ENCODE peak calls at places on chromosomes 2 and 18, in six cellular contexts. P is GM12878, S is A549, W is K562, B is endothelial cell of umbilical vein, U is HepG2. K is an unnamed sample.

GRCh38 chr2:241701155-241701404 is 759 bp upstream of the ING5 start:
- DNase-seq in P (peak), S (no peak), W (no peak), B (no peak), U (no peak), K (no peak)

GRCh38 chr2:23705771-23706612 is 220.9 kb downstream of the ATAD2B start:
- DNase-seq in P (no peak), S (no peak), W (no peak), B (no peak), U (no peak), K (no peak)

GRCh38 chr2:96146881-96147592 is 1.8 kb upstream of the DUSP2 start:
- DNase-seq in P (no peak), S (no peak), W (no peak), B (no peak), U (no peak), K (no peak)

GRCh38 chr18:28365406-28365805 is 188.5 kb upstream of the CDH2 start:
- DNase-seq in P (no peak), S (no peak), W (no peak), B (peak), U (no peak), K (no peak)

GRCh38 chr2:84083984-84084383 is 375.1 kb downstream of the SUCLG1 start:
- DNase-seq in P (no peak), S (no peak), W (no peak), B (no peak), U (no peak), K (no peak)

GRCh38 chr2:125698280-125698679 is 957.7 kb upstream of the GYPC start:
- DNase-seq in P (no peak), S (no peak), W (peak), B (no peak), U (no peak), K (no peak)

GRCh38 chr2:184137955-184138354 is 460.4 kb upstream of the ZNF804A start:
- DNase-seq in P (no peak), S (no peak), W (no peak), B (no peak), U (no peak), K (no peak)

GRCh38 chr2:112065966-112066365 is 10.9 kb downstream of the TMEM87B start:
- DNase-seq in P (no peak), S (no peak), W (no peak), B (peak), U (no peak), K (no peak)

GRCh38 chr2:205827809-205828208 is 145.5 kb downstream of the NRP2 start:
- DNase-seq in P (no peak), S (no peak), W (no peak), B (no peak), U (no peak), K (no peak)

GRCh38 chr18:64208531-64208930 is 59.6 kb upstream of the LINC00305 start:
- DNase-seq in P (no peak), S (no peak), W (no peak), B (no peak), U (no peak), K (no peak)

GRCh38 chr18:49645836-49646235 is 84.0 kb downstream of the LIPG start:
- DNase-seq in P (no peak), S (no peak), W (no peak), B (no peak), U (no peak), K (no peak)

GRCh38 chr2:97751752-97752151 is 38.4 kb downstream of the ZAP70 start:
- DNase-seq in P (no peak), S (no peak), W (no peak), B (no peak), U (no peak), K (peak)

GRCh38 chr2:46200100-46200690 is 97.0 kb upstream of the EPAS1 start:
- DNase-seq in P (no peak), S (no peak), W (no peak), B (peak), U (no peak), K (no peak)

GRCh38 chr18:26843760-26844159 is 21.7 kb downstream of the AQP4 start:
- DNase-seq in P (no peak), S (no peak), W (no peak), B (no peak), U (no peak), K (no peak)

GRCh38 chr2:242085941-242086621 is 216.6 kb downstream of the RTP5 start:
- DNase-seq in P (peak), S (no peak), W (no peak), B (no peak), U (peak), K (peak)

GRCh38 chr2:55926246-55926645 is 2.7 kb upstream of the EFEMP1 start:
- DNase-seq in P (no peak), S (no peak), W (no peak), B (peak), U (no peak), K (no peak)

GRCh38 chr2:55926974-55927373 is 3.4 kb upstream of the EFEMP1 start:
- DNase-seq in P (no peak), S (no peak), W (no peak), B (no peak), U (no peak), K (no peak)

GRCh38 chr2:55922488-55922887 is 1.1 kb downstream of the EFEMP1 start:
- DNase-seq in P (no peak), S (no peak), W (no peak), B (peak), U (no peak), K (no peak)

GRCh38 chr2:55923978-55924325 is 370 bp upstream of the EFEMP1 start:
- DNase-seq in P (no peak), S (peak), W (no peak), B (no peak), U (no peak), K (no peak)

GRCh38 chr2:55923091-55923977 is at the start of gene EFEMP1:
- DNase-seq in P (no peak), S (peak), W (no peak), B (peak), U (no peak), K (no peak)
- TF ChIP-seq POLR2A in P (no peak), S (peak), W (no peak), B (peak), U (no peak), K (no peak)

DNA sequence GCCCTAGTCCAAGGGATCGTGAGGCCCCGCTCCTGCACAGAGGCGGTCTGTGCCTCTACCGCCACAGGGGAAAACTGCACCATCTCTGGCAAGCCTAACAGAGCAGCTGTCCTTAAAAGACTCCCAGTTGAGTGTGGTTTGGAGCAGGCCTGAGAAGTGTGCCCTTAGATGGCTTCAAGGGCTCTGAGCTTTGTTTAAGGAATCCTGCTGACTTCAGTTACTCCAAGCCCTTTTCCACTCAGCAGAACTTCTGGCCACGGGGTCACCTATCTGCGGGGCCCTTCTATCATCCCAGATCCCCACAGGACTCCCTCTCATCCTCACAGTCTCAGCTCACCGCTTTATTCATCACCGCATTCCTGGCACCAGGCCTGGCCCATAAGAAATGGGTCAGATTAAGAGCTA is 131.5 kb downstream of the CCDC74A start:
- DNase-seq in P (no peak), S (no peak), W (no peak), B (no peak), U (no peak), K (no peak)
- TF ChIP-seq MYC in P (no peak), S (no peak), W (no peak), B (no peak), U (no peak), K (no peak)

GRCh38 chr18:57803119-57803969 is at the start of gene ATP8B1:
- DNase-seq in P (no peak), S (peak), W (no peak), B (peak), U (no peak), K (peak)
- TF ChIP-seq POLR2A in P (no peak), S (peak), W (no peak), B (peak), U (peak), K (no peak)

GRCh38 chr18:36307513-36307912 is 10.0 kb downstream of the FHOD3 start:
- DNase-seq in P (no peak), S (no peak), W (no peak), B (no peak), U (no peak), K (no peak)
- TF ChIP-seq MYC in P (no peak), S (no peak), W (no peak), B (no peak), U (no peak), K (no peak)

GRCh38 chr18:6959110-6959509 is 158.5 kb downstream of the LAMA1 start:
- DNase-seq in P (no peak), S (no peak), W (no peak), B (no peak), U (no peak), K (no peak)
- TF ChIP-seq POLR2A in P (no peak), S (no peak), W (no peak), B (no peak), U (no peak), K (no peak)

DNA sequence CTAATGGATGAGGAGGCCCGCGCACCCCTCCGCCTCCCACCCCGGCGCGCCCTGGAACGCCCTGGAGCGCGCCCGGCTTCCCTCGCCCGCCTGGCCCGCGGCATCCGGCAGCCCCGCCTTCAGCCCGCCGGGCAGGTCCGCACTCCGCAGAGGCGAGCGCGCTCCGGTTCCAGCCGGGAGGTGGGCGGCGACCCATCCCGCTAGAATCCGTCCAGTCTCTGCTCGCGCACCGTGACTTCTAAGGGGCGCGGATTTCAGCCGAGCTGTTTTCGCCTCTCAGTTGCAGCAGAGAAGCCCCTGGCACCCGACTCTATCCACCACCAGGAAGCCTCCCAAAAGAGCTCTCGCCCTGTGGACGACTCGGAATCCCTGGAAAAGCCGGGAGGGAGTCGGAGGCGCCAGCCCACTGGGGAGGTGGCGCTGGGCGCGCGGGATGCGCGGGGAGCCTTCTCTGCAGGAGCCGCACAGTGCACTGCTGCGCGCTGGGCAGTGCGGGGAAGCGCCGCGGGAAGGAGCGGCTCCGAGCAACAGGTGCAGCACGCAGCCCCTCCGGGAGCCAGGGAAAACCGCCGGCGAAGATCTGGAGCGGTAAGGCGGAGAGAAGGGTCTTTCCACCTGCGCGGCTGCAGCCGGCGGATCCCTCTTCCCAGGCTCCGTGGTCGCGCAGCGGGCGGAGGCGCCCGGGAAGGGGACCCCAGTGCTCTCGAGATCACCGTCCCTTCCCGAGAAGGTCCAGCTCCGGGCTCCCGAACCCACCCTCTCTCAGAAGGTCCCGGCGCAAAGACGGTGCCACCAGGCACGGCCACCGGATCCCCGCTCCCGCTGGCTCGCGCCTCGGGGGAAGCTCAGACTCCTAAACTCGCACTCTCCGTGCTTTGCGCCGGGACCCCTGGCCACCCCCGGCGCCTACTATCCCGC is at the start of gene GALR1:
- DNase-seq in P (no peak), S (no peak), W (no peak), B (no peak), U (no peak), K (no peak)
- TF ChIP-seq MYC in P (no peak), S (no peak), W (no peak), B (no peak), U (no peak), K (no peak)

DNA sequence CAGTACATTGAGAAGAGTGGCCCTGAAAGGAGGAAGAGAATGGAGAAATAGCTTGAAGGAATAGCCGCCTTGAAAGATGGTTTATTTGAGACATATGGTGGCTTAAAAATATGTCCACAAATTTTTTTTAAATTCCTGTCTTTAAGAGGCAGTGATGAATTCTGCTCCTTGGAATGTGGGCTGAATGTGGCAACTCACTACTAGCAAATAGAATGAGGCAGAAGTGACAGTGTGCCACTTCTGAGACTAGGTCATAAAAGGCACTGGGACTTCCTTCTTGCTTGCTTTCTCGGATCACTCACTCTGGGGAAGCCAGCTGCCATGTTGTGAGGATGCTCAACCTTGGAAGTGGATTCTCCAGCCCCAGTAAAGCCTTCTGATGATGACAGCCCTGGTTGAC is 67.0 kb downstream of the FAM161A start:
- DNase-seq in P (no peak), S (peak), W (no peak), B (no peak), U (no peak), K (no peak)
- TF ChIP-seq POLR2A in P (no peak), S (no peak), W (no peak), B (no peak), U (no peak), K (no peak)

GRCh38 chr18:79630266-79631095 is 49.1 kb upstream of the CTDP1 start:
- DNase-seq in P (no peak), S (no peak), W (no peak), B (no peak), U (no peak), K (peak)

GRCh38 chr18:79631096-79631507 is 48.5 kb upstream of the CTDP1 start:
- DNase-seq in P (no peak), S (no peak), W (no peak), B (no peak), U (no peak), K (no peak)

GRCh38 chr18:79634186-79634585 is 45.4 kb upstream of the CTDP1 start:
- DNase-seq in P (no peak), S (no peak), W (no peak), B (no peak), U (no peak), K (no peak)

GRCh38 chr18:79632765-79633164 is 46.8 kb upstream of the CTDP1 start:
- DNase-seq in P (no peak), S (no peak), W (no peak), B (no peak), U (no peak), K (no peak)

GRCh38 chr18:79631761-79632446 is 47.7 kb upstream of the CTDP1 start:
- DNase-seq in P (no peak), S (no peak), W (no peak), B (no peak), U (no peak), K (no peak)
- TF ChIP-seq MYC in P (no peak), S (no peak), W (no peak), B (no peak), U (no peak), K (no peak)

GRCh38 chr2:86440631-86441391 is at the start of gene KDM3A:
- DNase-seq in P (peak), S (peak), W (peak), B (peak), U (peak), K (peak)

GRCh38 chr2:86443601-86444000 is 2.4 kb downstream of the KDM3A start:
- DNase-seq in P (no peak), S (no peak), W (no peak), B (no peak), U (no peak), K (no peak)

GRCh38 chr2:86441392-86441788 is 219 bp downstream of the KDM3A start:
- DNase-seq in P (no peak), S (no peak), W (no peak), B (no peak), U (no peak), K (no peak)

GRCh38 chr2:86442642-86443005 is 1.5 kb downstream of the KDM3A start:
- DNase-seq in P (peak), S (peak), W (peak), B (peak), U (peak), K (peak)

GRCh38 chr2:86441789-86442641 is 844 bp downstream of the KDM3A start:
- DNase-seq in P (peak), S (peak), W (peak), B (peak), U (peak), K (peak)
- TF ChIP-seq POLR2A in P (peak), S (peak), W (no peak), B (peak), U (no peak), K (no peak)

K was measured in NB4.